ENCODE peak calls at places on chromosomes 11 and 22, in six cellular contexts. One of them, this sample, is unnamed.
A peak's percentile ranks its signal among the peaks of the same experiment; 100 is the strongest.

GRCh38 chr11:65506316-65506769 is 7.5 kb downstream of the MALAT1 start:
- DNase-seq in GM23338: peak; percentile 59
- DNase-seq in left ventricle myocardium superior: no peak
- DNase-seq in T47D: no peak
- DNase-seq in prostate gland: no peak
- DNase-seq in D341Med: no peak
- DNase-seq in this sample: no peak

GRCh38 chr22:30856699-30857098 is 111.9 kb downstream of the MORC2 start:
- DNase-seq in GM23338: no peak
- DNase-seq in left ventricle myocardium superior: no peak
- DNase-seq in T47D: no peak
- DNase-seq in prostate gland: no peak
- DNase-seq in D341Med: peak; percentile 11
- DNase-seq in this sample: no peak

GRCh38 chr22:20076627-20077172 is 3.3 kb upstream of the DGCR8 start:
- DNase-seq in GM23338: peak; percentile 41
- DNase-seq in left ventricle myocardium superior: no peak
- DNase-seq in T47D: peak; percentile 14
- DNase-seq in prostate gland: no peak
- DNase-seq in D341Med: no peak
- DNase-seq in this sample: no peak

GRCh38 chr11:109197656-109198055 is 224.3 kb upstream of the C11orf87 start:
- DNase-seq in GM23338: no peak
- DNase-seq in left ventricle myocardium superior: no peak
- DNase-seq in T47D: peak; percentile 43
- DNase-seq in prostate gland: no peak
- DNase-seq in D341Med: no peak
- DNase-seq in this sample: no peak

GRCh38 chr11:66072518-66072917 is 2.4 kb downstream of the PACS1 start:
- DNase-seq in GM23338: no peak
- DNase-seq in left ventricle myocardium superior: no peak
- DNase-seq in T47D: no peak
- DNase-seq in prostate gland: no peak
- DNase-seq in D341Med: no peak
- DNase-seq in this sample: no peak

GRCh38 chr22:43131773-43132501 is 11.3 kb downstream of the MCAT start:
- DNase-seq in GM23338: no peak
- DNase-seq in left ventricle myocardium superior: peak; percentile 58
- DNase-seq in T47D: no peak
- DNase-seq in prostate gland: no peak
- DNase-seq in D341Med: no peak
- DNase-seq in this sample: no peak

GRCh38 chr11:117833401-117833891 is 8.9 kb upstream of the FXYD2 start:
- DNase-seq in GM23338: no peak
- DNase-seq in left ventricle myocardium superior: peak; percentile 62
- DNase-seq in T47D: peak; percentile 71
- DNase-seq in prostate gland: peak; percentile 70
- DNase-seq in D341Med: no peak
- DNase-seq in this sample: peak; percentile 86

GRCh38 chr22:19576460-19577421 is 52.5 kb upstream of the CLDN5 start:
- DNase-seq in GM23338: peak; percentile 33
- DNase-seq in left ventricle myocardium superior: peak; percentile 46
- DNase-seq in T47D: no peak
- DNase-seq in prostate gland: no peak
- DNase-seq in D341Med: no peak
- DNase-seq in this sample: no peak

GRCh38 chr22:20237480-20238440 is 30.4 kb downstream of the RTN4R start:
- DNase-seq in GM23338: no peak
- DNase-seq in left ventricle myocardium superior: no peak
- DNase-seq in T47D: no peak
- DNase-seq in prostate gland: no peak
- DNase-seq in D341Med: no peak
- DNase-seq in this sample: no peak

GRCh38 chr22:26621663-26622062 is at the start of gene CRYBA4:
- DNase-seq in GM23338: no peak
- DNase-seq in left ventricle myocardium superior: no peak
- DNase-seq in T47D: no peak
- DNase-seq in prostate gland: no peak
- DNase-seq in D341Med: no peak
- DNase-seq in this sample: no peak

GRCh38 chr11:129215506-129216245 is 23.6 kb upstream of the ARHGAP32 start:
- DNase-seq in GM23338: peak; percentile 91
- DNase-seq in left ventricle myocardium superior: no peak
- DNase-seq in T47D: peak; percentile 62
- DNase-seq in prostate gland: no peak
- DNase-seq in D341Med: peak; percentile 53
- DNase-seq in this sample: peak; percentile 45

GRCh38 chr11:17939542-17939941 is 73.3 kb downstream of the SERGEF start:
- DNase-seq in GM23338: no peak
- DNase-seq in left ventricle myocardium superior: peak; percentile 42
- DNase-seq in T47D: no peak
- DNase-seq in prostate gland: no peak
- DNase-seq in D341Med: no peak
- DNase-seq in this sample: no peak

GRCh38 chr11:112885744-112886706 is 75.2 kb upstream of the NCAM1 start:
- DNase-seq in GM23338: no peak
- DNase-seq in left ventricle myocardium superior: no peak
- DNase-seq in T47D: no peak
- DNase-seq in prostate gland: no peak
- DNase-seq in D341Med: no peak
- DNase-seq in this sample: no peak

GRCh38 chr22:31952459-31952858 is 8.1 kb downstream of the YWHAH start:
- DNase-seq in GM23338: no peak
- DNase-seq in left ventricle myocardium superior: no peak
- DNase-seq in T47D: no peak
- DNase-seq in prostate gland: no peak
- DNase-seq in D341Med: no peak
- DNase-seq in this sample: no peak

GRCh38 chr22:24758164-24758799 is 16.2 kb downstream of the PIWIL3 start:
- DNase-seq in GM23338: peak; percentile 83
- DNase-seq in left ventricle myocardium superior: peak; percentile 48
- DNase-seq in T47D: peak; percentile 60
- DNase-seq in prostate gland: peak; percentile 43
- DNase-seq in D341Med: no peak
- DNase-seq in this sample: peak; percentile 52

GRCh38 chr22:37808294-37808657 is 542 bp downstream of the GCAT start:
- DNase-seq in GM23338: peak; percentile 25
- DNase-seq in left ventricle myocardium superior: no peak
- DNase-seq in T47D: no peak
- DNase-seq in prostate gland: no peak
- DNase-seq in D341Med: no peak
- DNase-seq in this sample: no peak

GRCh38 chr11:130585545-130585944 is 137.1 kb downstream of the ADAMTS15 start:
- DNase-seq in GM23338: peak; percentile 14
- DNase-seq in left ventricle myocardium superior: no peak
- DNase-seq in T47D: peak; percentile 60
- DNase-seq in prostate gland: no peak
- DNase-seq in D341Med: no peak
- DNase-seq in this sample: no peak

GRCh38 chr11:67280791-67281551 is 8.1 kb upstream of the ANKRD13D start:
- DNase-seq in GM23338: no peak
- DNase-seq in left ventricle myocardium superior: peak; percentile 26
- DNase-seq in T47D: no peak
- DNase-seq in prostate gland: no peak
- DNase-seq in D341Med: no peak
- DNase-seq in this sample: no peak

GRCh38 chr11:15327786-15328231 is 213.1 kb downstream of the INSC start:
- DNase-seq in GM23338: peak; percentile 93
- DNase-seq in left ventricle myocardium superior: peak; percentile 52
- DNase-seq in T47D: peak; percentile 83
- DNase-seq in prostate gland: peak; percentile 59
- DNase-seq in D341Med: peak; percentile 38
- DNase-seq in this sample: peak; percentile 75

GRCh38 chr22:23683545-23683944 is 7.3 kb upstream of the RGL4 start:
- DNase-seq in GM23338: no peak
- DNase-seq in left ventricle myocardium superior: no peak
- DNase-seq in T47D: no peak
- DNase-seq in prostate gland: no peak
- DNase-seq in D341Med: no peak
- DNase-seq in this sample: no peak

GRCh38 chr11:2312232-2313042 is 10.6 kb downstream of the TSPAN32 start:
- DNase-seq in GM23338: peak; percentile 42
- DNase-seq in left ventricle myocardium superior: no peak
- DNase-seq in T47D: no peak
- DNase-seq in prostate gland: no peak
- DNase-seq in D341Med: no peak
- DNase-seq in this sample: no peak

GRCh38 chr22:48099251-48099650 is 1336.8 kb downstream of the TBC1D22A start:
- DNase-seq in GM23338: no peak
- DNase-seq in left ventricle myocardium superior: no peak
- DNase-seq in T47D: no peak
- DNase-seq in prostate gland: no peak
- DNase-seq in D341Med: no peak
- DNase-seq in this sample: no peak

GRCh38 chr22:22210375-22210774 is 34.2 kb upstream of the VPREB1 start:
- DNase-seq in GM23338: no peak
- DNase-seq in left ventricle myocardium superior: no peak
- DNase-seq in T47D: no peak
- DNase-seq in prostate gland: no peak
- DNase-seq in D341Med: no peak
- DNase-seq in this sample: no peak

GRCh38 chr11:67006029-67006884 is 16.7 kb upstream of the SYT12 start:
- DNase-seq in GM23338: peak; percentile 88
- DNase-seq in left ventricle myocardium superior: peak; percentile 56
- DNase-seq in T47D: peak; percentile 72
- DNase-seq in prostate gland: no peak
- DNase-seq in D341Med: peak; percentile 87
- DNase-seq in this sample: peak; percentile 28

GRCh38 chr11:27933992-27934829 is 173.7 kb downstream of the KIF18A start:
- DNase-seq in GM23338: peak; percentile 36
- DNase-seq in left ventricle myocardium superior: no peak
- DNase-seq in T47D: no peak
- DNase-seq in prostate gland: no peak
- DNase-seq in D341Med: no peak
- DNase-seq in this sample: no peak

GRCh38 chr11:78063440-78064181 is at the start of gene THRSP:
- DNase-seq in GM23338: no peak
- DNase-seq in left ventricle myocardium superior: no peak
- DNase-seq in T47D: peak; percentile 54
- DNase-seq in prostate gland: no peak
- DNase-seq in D341Med: no peak
- DNase-seq in this sample: no peak

GRCh38 chr11:20610825-20611224 is 11.4 kb downstream of the SLC6A5 start:
- DNase-seq in GM23338: no peak
- DNase-seq in left ventricle myocardium superior: no peak
- DNase-seq in T47D: no peak
- DNase-seq in prostate gland: no peak
- DNase-seq in D341Med: no peak
- DNase-seq in this sample: no peak